ENCODE peak calls at places on chromosome 4, in five cellular contexts. One of them, this sample, is unnamed. For H3K36me3, the result is how much of the 10 kb centered on the place peaks cover.

GRCh38 chr4:98485816-98486355 is 172.5 kb downstream of the TSPAN5 start:
- DNase-seq in thoracic aorta: no peak
- DNase-seq in Panc1: no peak
- DNase-seq in left ventricle myocardium inferior: no peak
- DNase-seq in breast epithelium: no peak
- DNase-seq in this sample: no peak

GRCh38 chr4:88320780-88321373 is 36.5 kb upstream of the PPM1K start:
- DNase-seq in thoracic aorta: no peak
- DNase-seq in Panc1: no peak
- DNase-seq in left ventricle myocardium inferior: peak
- DNase-seq in breast epithelium: no peak
- DNase-seq in this sample: peak

GRCh38 chr4:27474691-27475090 is 614.0 kb downstream of the STIM2 start:
- DNase-seq in thoracic aorta: no peak
- DNase-seq in Panc1: no peak
- DNase-seq in left ventricle myocardium inferior: no peak
- DNase-seq in breast epithelium: no peak
- DNase-seq in this sample: no peak

GRCh38 chr4:94498502-94498901 is 46.8 kb downstream of the PDLIM5 start:
- DNase-seq in thoracic aorta: no peak
- DNase-seq in Panc1: no peak
- DNase-seq in left ventricle myocardium inferior: no peak
- DNase-seq in breast epithelium: no peak
- DNase-seq in this sample: no peak

GRCh38 chr4:26076000-26076587 is 162.1 kb downstream of the SMIM20 start:
- DNase-seq in thoracic aorta: no peak
- DNase-seq in Panc1: no peak
- DNase-seq in left ventricle myocardium inferior: no peak
- DNase-seq in breast epithelium: no peak
- DNase-seq in this sample: no peak

GRCh38 chr4:183469327-183469726 is 24.9 kb downstream of the CDKN2AIP start:
- DNase-seq in thoracic aorta: no peak
- DNase-seq in Panc1: no peak
- DNase-seq in left ventricle myocardium inferior: no peak
- DNase-seq in breast epithelium: no peak
- DNase-seq in this sample: no peak

GRCh38 chr4:120105472-120105871 is 38.8 kb upstream of the MAD2L1 start:
- DNase-seq in thoracic aorta: no peak
- DNase-seq in Panc1: no peak
- DNase-seq in left ventricle myocardium inferior: no peak
- DNase-seq in breast epithelium: no peak
- DNase-seq in this sample: no peak

GRCh38 chr4:152771736-152772533 is 7.6 kb downstream of the TIGD4 start:
- DNase-seq in thoracic aorta: no peak
- DNase-seq in Panc1: no peak
- DNase-seq in left ventricle myocardium inferior: no peak
- DNase-seq in breast epithelium: no peak
- DNase-seq in this sample: no peak

GRCh38 chr4:101953949-101954348 is 163.4 kb downstream of the BANK1 start:
- DNase-seq in thoracic aorta: no peak
- DNase-seq in Panc1: no peak
- DNase-seq in left ventricle myocardium inferior: no peak
- DNase-seq in breast epithelium: no peak
- DNase-seq in this sample: no peak

GRCh38 chr4:110119347-110119746 is 79.1 kb downstream of the ELOVL6 start:
- DNase-seq in thoracic aorta: no peak
- DNase-seq in Panc1: no peak
- DNase-seq in left ventricle myocardium inferior: no peak
- DNase-seq in breast epithelium: peak
- DNase-seq in this sample: no peak
- H3K27ac ChIP-seq in thoracic aorta: no peak
- H3K27ac ChIP-seq in Panc1: no peak
- H3K27ac ChIP-seq in left ventricle myocardium inferior: no peak
- H3K27ac ChIP-seq in breast epithelium: no peak
- H3K27ac ChIP-seq in this sample: no peak

GRCh38 chr4:2886622-2887021 is 43.0 kb downstream of the ADD1 start:
- DNase-seq in thoracic aorta: no peak
- DNase-seq in Panc1: no peak
- DNase-seq in left ventricle myocardium inferior: no peak
- DNase-seq in breast epithelium: no peak
- DNase-seq in this sample: no peak

GRCh38 chr4:2887343-2887742 is 43.7 kb downstream of the ADD1 start:
- DNase-seq in thoracic aorta: no peak
- DNase-seq in Panc1: no peak
- DNase-seq in left ventricle myocardium inferior: no peak
- DNase-seq in breast epithelium: no peak
- DNase-seq in this sample: no peak

GRCh38 chr4:2891294-2891693 is 47.6 kb downstream of the ADD1 start:
- DNase-seq in thoracic aorta: no peak
- DNase-seq in Panc1: no peak
- DNase-seq in left ventricle myocardium inferior: no peak
- DNase-seq in breast epithelium: no peak
- DNase-seq in this sample: no peak

GRCh38 chr4:2886161-2886560 is 42.5 kb downstream of the ADD1 start:
- DNase-seq in thoracic aorta: no peak
- DNase-seq in Panc1: no peak
- DNase-seq in left ventricle myocardium inferior: no peak
- DNase-seq in breast epithelium: no peak
- DNase-seq in this sample: no peak

GRCh38 chr4:2888826-2889225 is 45.2 kb downstream of the ADD1 start:
- DNase-seq in thoracic aorta: no peak
- DNase-seq in Panc1: no peak
- DNase-seq in left ventricle myocardium inferior: no peak
- DNase-seq in breast epithelium: no peak
- DNase-seq in this sample: no peak
- H3K36me3 ChIP-seq in thoracic aorta: under half
- H3K36me3 ChIP-seq in Panc1: under half
- H3K36me3 ChIP-seq in left ventricle myocardium inferior: half or more
- H3K36me3 ChIP-seq in breast epithelium: under half
- H3K36me3 ChIP-seq in this sample: under half

DNA sequence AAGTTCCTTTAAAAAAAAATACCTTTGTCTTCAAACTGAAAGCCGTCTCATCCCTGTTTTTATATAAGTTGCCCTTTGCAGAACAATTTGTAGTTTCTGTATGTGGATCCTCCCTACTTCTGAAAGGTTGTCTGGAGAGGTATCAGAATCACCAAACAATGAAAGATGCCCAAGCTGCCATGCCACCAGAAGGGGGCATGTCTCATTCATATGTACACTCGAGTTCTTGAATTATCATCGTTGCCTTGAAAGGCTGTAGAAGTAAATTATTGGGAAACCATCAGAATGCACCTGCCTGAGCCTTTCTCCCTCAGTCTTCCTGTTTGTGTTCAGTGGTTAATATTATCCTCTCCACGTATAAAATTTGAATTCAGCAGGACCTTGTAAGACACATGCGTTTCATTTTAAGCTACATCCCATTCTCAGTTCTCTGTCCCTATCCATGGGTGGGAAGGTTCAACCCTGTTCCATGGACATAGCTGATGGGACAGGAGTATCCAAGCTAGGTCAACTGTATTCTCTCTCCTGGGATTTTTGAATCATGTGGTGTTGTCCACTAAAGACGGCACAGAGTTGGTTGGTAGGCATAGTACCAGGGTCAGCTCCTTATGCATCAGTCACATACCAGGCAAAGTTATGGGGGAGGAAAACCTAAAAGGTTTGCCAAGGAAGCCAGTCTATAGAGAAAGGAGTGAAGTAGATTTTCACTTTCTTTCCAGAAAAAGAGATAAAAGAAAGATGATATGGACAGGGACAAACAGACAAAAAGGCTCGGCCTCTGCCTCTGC is 24.0 kb downstream of the GALNT7 start:
- DNase-seq in thoracic aorta: no peak
- DNase-seq in Panc1: no peak
- DNase-seq in left ventricle myocardium inferior: no peak
- DNase-seq in breast epithelium: no peak
- DNase-seq in this sample: no peak
- H3K27ac ChIP-seq in thoracic aorta: no peak
- H3K27ac ChIP-seq in Panc1: peak
- H3K27ac ChIP-seq in left ventricle myocardium inferior: no peak
- H3K27ac ChIP-seq in breast epithelium: no peak
- H3K27ac ChIP-seq in this sample: no peak

GRCh38 chr4:6074723-6075122 is 56.5 kb upstream of the C4orf50 start:
- DNase-seq in thoracic aorta: no peak
- DNase-seq in Panc1: no peak
- DNase-seq in left ventricle myocardium inferior: no peak
- DNase-seq in breast epithelium: no peak
- DNase-seq in this sample: no peak

GRCh38 chr4:6076391-6076790 is 58.2 kb upstream of the C4orf50 start:
- DNase-seq in thoracic aorta: no peak
- DNase-seq in Panc1: no peak
- DNase-seq in left ventricle myocardium inferior: no peak
- DNase-seq in breast epithelium: no peak
- DNase-seq in this sample: no peak

GRCh38 chr4:6071959-6072720 is 53.9 kb upstream of the C4orf50 start:
- DNase-seq in thoracic aorta: no peak
- DNase-seq in Panc1: no peak
- DNase-seq in left ventricle myocardium inferior: peak
- DNase-seq in breast epithelium: no peak
- DNase-seq in this sample: no peak

GRCh38 chr4:6069845-6070709 is 51.8 kb upstream of the C4orf50 start:
- DNase-seq in thoracic aorta: no peak
- DNase-seq in Panc1: no peak
- DNase-seq in left ventricle myocardium inferior: no peak
- DNase-seq in breast epithelium: no peak
- DNase-seq in this sample: peak

DNA sequence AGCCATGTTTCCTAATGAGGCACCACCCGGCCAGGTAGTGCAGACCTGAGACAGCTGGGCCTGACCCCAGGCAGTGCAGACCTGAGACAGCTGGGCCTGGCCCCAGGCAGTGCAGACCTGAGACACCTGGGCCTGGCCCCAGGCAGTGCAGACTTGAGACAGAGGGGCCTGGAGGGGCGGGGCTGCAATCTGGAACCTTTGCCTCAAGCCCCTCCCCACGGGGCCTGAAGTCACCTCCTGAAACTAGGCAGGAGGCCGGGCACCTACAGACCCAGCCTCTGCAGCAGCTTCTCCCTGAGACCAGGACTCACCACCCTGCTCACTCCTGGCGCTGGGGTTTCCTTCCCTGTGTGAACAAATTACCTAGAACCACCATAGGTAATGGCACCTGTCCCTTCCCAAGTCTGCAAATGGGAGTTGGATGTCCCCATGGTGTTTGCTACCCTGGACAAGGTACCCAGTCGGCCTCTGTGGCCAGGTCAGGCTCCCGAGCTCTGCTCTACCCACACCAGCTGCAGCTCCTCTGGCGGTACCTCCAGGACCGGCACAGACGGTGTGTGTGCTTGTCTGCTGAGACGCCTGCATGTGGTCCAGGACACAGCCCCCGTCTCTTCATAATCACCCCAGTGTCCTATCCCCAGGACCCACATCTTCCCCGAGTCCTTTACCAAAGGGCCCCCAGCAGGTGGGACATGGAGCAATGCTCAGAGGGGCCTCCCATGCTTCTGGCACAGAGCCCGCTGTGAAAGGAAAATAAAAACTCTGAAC is 53.1 kb upstream of the C4orf50 start:
- DNase-seq in thoracic aorta: no peak
- DNase-seq in Panc1: no peak
- DNase-seq in left ventricle myocardium inferior: no peak
- DNase-seq in breast epithelium: no peak
- DNase-seq in this sample: peak
- H3K36me3 ChIP-seq in thoracic aorta: under half
- H3K36me3 ChIP-seq in Panc1: under half
- H3K36me3 ChIP-seq in left ventricle myocardium inferior: under half
- H3K36me3 ChIP-seq in breast epithelium: under half
- H3K36me3 ChIP-seq in this sample: under half

GRCh38 chr4:174521800-174522182 is 497 bp downstream of the HPGD start:
- DNase-seq in thoracic aorta: no peak
- DNase-seq in Panc1: no peak
- DNase-seq in left ventricle myocardium inferior: no peak
- DNase-seq in breast epithelium: no peak
- DNase-seq in this sample: peak
- H3K27ac ChIP-seq in thoracic aorta: no peak
- H3K27ac ChIP-seq in Panc1: no peak
- H3K27ac ChIP-seq in left ventricle myocardium inferior: no peak
- H3K27ac ChIP-seq in breast epithelium: no peak
- H3K27ac ChIP-seq in this sample: peak

DNA sequence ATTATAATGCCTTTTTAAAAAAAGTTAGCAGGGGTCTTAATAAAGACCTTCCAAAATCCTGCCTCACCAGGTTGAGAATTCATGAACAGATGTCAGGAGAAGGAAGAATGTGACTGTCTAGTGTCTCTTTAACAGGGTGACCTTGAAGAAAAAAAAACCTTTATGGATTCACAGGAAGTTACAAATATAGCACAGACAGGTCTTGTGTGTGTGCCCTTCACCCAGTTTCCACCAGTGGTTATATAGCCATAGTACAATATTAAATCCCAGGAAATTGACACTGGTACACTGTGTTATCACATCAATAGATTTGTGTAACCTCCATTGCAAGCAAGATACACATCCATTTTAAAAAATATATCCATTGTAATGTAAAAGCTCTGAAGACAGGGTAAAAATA is 43.7 kb downstream of the HADH start:
- DNase-seq in thoracic aorta: no peak
- DNase-seq in Panc1: no peak
- DNase-seq in left ventricle myocardium inferior: no peak
- DNase-seq in breast epithelium: no peak
- DNase-seq in this sample: no peak
- H3K36me3 ChIP-seq in thoracic aorta: under half
- H3K36me3 ChIP-seq in Panc1: under half
- H3K36me3 ChIP-seq in left ventricle myocardium inferior: half or more
- H3K36me3 ChIP-seq in breast epithelium: under half
- H3K36me3 ChIP-seq in this sample: half or more

GRCh38 chr4:92091335-92091734 is 212.4 kb upstream of the GRID2 start:
- DNase-seq in thoracic aorta: no peak
- DNase-seq in Panc1: no peak
- DNase-seq in left ventricle myocardium inferior: no peak
- DNase-seq in breast epithelium: no peak
- DNase-seq in this sample: no peak
- H3K27ac ChIP-seq in thoracic aorta: no peak
- H3K27ac ChIP-seq in Panc1: no peak
- H3K27ac ChIP-seq in left ventricle myocardium inferior: no peak
- H3K27ac ChIP-seq in breast epithelium: no peak
- H3K27ac ChIP-seq in this sample: no peak

GRCh38 chr4:157896726-157897125 is 276.1 kb downstream of the GASK1B start:
- DNase-seq in thoracic aorta: no peak
- DNase-seq in Panc1: no peak
- DNase-seq in left ventricle myocardium inferior: no peak
- DNase-seq in breast epithelium: no peak
- DNase-seq in this sample: no peak

GRCh38 chr4:157898836-157899605 is 273.8 kb downstream of the GASK1B start:
- DNase-seq in thoracic aorta: no peak
- DNase-seq in Panc1: no peak
- DNase-seq in left ventricle myocardium inferior: no peak
- DNase-seq in breast epithelium: no peak
- DNase-seq in this sample: no peak

GRCh38 chr4:157895205-157895604 is 277.6 kb downstream of the GASK1B start:
- DNase-seq in thoracic aorta: no peak
- DNase-seq in Panc1: no peak
- DNase-seq in left ventricle myocardium inferior: no peak
- DNase-seq in breast epithelium: no peak
- DNase-seq in this sample: no peak

DNA sequence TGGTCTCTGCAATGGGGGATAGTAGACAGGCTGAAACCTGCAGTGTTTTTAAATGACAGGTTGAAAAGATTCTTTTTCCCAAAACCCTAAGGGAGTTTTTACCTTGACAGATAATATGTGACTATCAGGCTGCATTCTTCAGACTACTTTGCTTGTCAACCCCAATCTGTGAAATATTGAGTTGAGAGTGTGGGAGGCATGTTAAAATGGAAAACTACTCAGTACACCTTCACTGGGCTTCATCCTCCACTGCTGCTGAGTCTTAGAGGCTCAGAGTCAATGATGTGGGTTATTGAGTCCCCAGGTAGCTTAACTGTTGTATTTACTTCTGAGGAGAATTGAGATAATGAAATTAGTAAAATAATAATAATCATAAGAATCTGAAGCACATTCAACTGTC is 274.9 kb downstream of the GASK1B start:
- DNase-seq in thoracic aorta: no peak
- DNase-seq in Panc1: no peak
- DNase-seq in left ventricle myocardium inferior: no peak
- DNase-seq in breast epithelium: no peak
- DNase-seq in this sample: no peak
- H3K36me3 ChIP-seq in thoracic aorta: under half
- H3K36me3 ChIP-seq in Panc1: under half
- H3K36me3 ChIP-seq in left ventricle myocardium inferior: under half
- H3K36me3 ChIP-seq in breast epithelium: under half
- H3K36me3 ChIP-seq in this sample: under half